ENCODE peak calls at places on chromosomes 7 and 10, in ten cellular contexts. J, Y, A, X, F, N, B, C, S and H are unnamed samples. For H3K4me1, the result is how much of the 10 kb centered on the place peaks cover.

GRCh38 chr10:82768040-82768439 is 893.0 kb downstream of the NRG3 start:
- DNase-seq in N (no peak), B (no peak), X (no peak), C (no peak), F (no peak), A (no peak), Y (no peak), J (no peak), S (no peak), H (no peak)

GRCh38 chr10:71647526-71648354 is 71.8 kb downstream of the C10orf105 start:
- DNase-seq in C (no peak), X (no peak), A (peak), B (peak), S (no peak), Y (peak), N (no peak), F (no peak), J (peak), H (no peak)

GRCh38 chr10:95395947-95396449 is 105.2 kb upstream of the PDLIM1 start:
- DNase-seq in J (no peak), B (no peak), Y (no peak), N (no peak), S (peak), A (no peak), X (peak), F (peak), C (no peak), H (no peak)

GRCh38 chr10:12432402-12433189 is 83.2 kb downstream of the CAMK1D start:
- DNase-seq in F (no peak), Y (no peak), S (no peak), C (no peak), N (no peak), X (no peak), J (no peak), B (no peak), A (no peak), H (no peak)

GRCh38 chr10:5042922-5043321 is 39.3 kb upstream of the AKR1C2 start:
- DNase-seq in X (no peak), A (no peak), C (no peak), Y (no peak), S (no peak), N (no peak), F (no peak), J (no peak), B (no peak), H (no peak)

GRCh38 chr10:117719558-117719957 is 177.0 kb downstream of the EMX2 start:
- DNase-seq in X (no peak), A (no peak), N (no peak), Y (no peak), S (no peak), F (no peak), B (no peak), C (no peak), J (no peak), H (no peak)

GRCh38 chr7:137546671-137547070 is 203.1 kb upstream of the PTN start:
- DNase-seq in X (no peak), F (no peak), B (no peak), Y (no peak), A (no peak), C (no peak), N (no peak), J (no peak), S (no peak), H (no peak)

GRCh38 chr7:64636386-64636785 is 29.5 kb upstream of the ZNF107 start:
- DNase-seq in J (no peak), X (no peak), A (no peak), N (peak), B (no peak), C (no peak), F (no peak), Y (peak), S (no peak), H (no peak)

GRCh38 chr10:77566228-77566627 is 71.4 kb downstream of the KCNMA1 start:
- DNase-seq in A (no peak), S (no peak), B (no peak), C (no peak), X (no peak), Y (no peak), J (no peak), N (no peak), F (peak), H (no peak)

GRCh38 chr10:86411281-86411841 is 44.8 kb upstream of the GRID1 start:
- DNase-seq in X (no peak), J (peak), A (no peak), S (peak), N (peak), Y (no peak), F (no peak), B (no peak), C (peak), H (peak)

GRCh38 chr10:20257422-20257821 is 441.2 kb downstream of the PLXDC2 start:
- DNase-seq in B (no peak), A (no peak), S (no peak), N (no peak), Y (peak), C (no peak), J (no peak), F (no peak), X (no peak), H (no peak)

GRCh38 chr7:72321637-72322036 is 90.5 kb downstream of the CALN1 start:
- DNase-seq in J (no peak), A (no peak), S (no peak), N (no peak), C (no peak), B (no peak), F (no peak), Y (no peak), X (no peak), H (no peak)

GRCh38 chr7:155763721-155764431 is 48.4 kb downstream of the SHH start:
- DNase-seq in X (peak), A (no peak), S (peak), N (peak), C (peak), B (no peak), Y (no peak), J (no peak), F (no peak), H (peak)

GRCh38 chr10:78162867-78163266 is 129.2 kb downstream of the RPS24 start:
- DNase-seq in S (no peak), B (no peak), C (no peak), X (no peak), A (no peak), J (no peak), N (no peak), F (no peak), Y (no peak), H (no peak)

GRCh38 chr10:94358480-94358879 is 4.3 kb downstream of the NOC3L start:
- DNase-seq in C (no peak), X (no peak), N (no peak), F (no peak), Y (no peak), A (no peak), J (no peak), S (no peak), B (no peak), H (no peak)

GRCh38 chr10:43318456-43318855 is 51.6 kb upstream of the RASGEF1A start:
- DNase-seq in B (no peak), C (no peak), S (no peak), F (no peak), X (no peak), A (no peak), N (no peak), Y (no peak), J (no peak), H (no peak)

GRCh38 chr10:95756061-95756751 is at the start of gene ENTPD1:
- DNase-seq in N (no peak), Y (peak), B (no peak), A (peak), C (no peak), F (no peak), S (peak), J (no peak), X (peak), H (peak)

GRCh38 chr10:5034588-5034987 is 30.9 kb upstream of the AKR1C2 start:
- DNase-seq in X (no peak), F (no peak), N (no peak), Y (no peak), A (no peak), B (no peak), J (no peak), C (no peak), S (no peak), H (no peak)

GRCh38 chr7:28217161-28217560 is 36.6 kb upstream of the JAZF1 start:
- DNase-seq in N (no peak), B (no peak), X (no peak), C (no peak), S (no peak), J (no peak), Y (no peak), F (no peak), A (no peak), H (no peak)

GRCh38 chr10:87771871-87772500 is 46.0 kb downstream of the ATAD1 start:
- DNase-seq in B (peak), F (no peak), Y (peak), X (no peak), A (no peak), J (no peak), S (no peak), N (no peak), C (peak), H (no peak)

GRCh38 chr7:157670490-157671357 is 333.9 kb downstream of the DNAJB6 start:
- DNase-seq in S (no peak), A (peak), B (no peak), N (no peak), X (peak), C (no peak), J (no peak), Y (no peak), F (no peak), H (no peak)

GRCh38 chr10:29949411-29950011 is 109.9 kb downstream of the JCAD start:
- DNase-seq in J (no peak), C (no peak), A (no peak), N (no peak), Y (no peak), F (no peak), S (no peak), X (no peak), B (no peak), H (no peak)

GRCh38 chr7:80622531-80622930 is 15.9 kb upstream of the CD36 start:
- DNase-seq in N (no peak), X (no peak), C (no peak), F (no peak), S (no peak), A (no peak), B (no peak), Y (no peak), J (no peak), H (no peak)

GRCh38 chr7:134182078-134182477 is 54.9 kb downstream of the LRGUK start:
- DNase-seq in B (no peak), J (no peak), Y (no peak), X (no peak), C (no peak), S (no peak), A (no peak), F (no peak), N (no peak), H (no peak)

GRCh38 chr10:71307469-71308085 is 11.5 kb upstream of the SLC29A3 start:
- DNase-seq in B (no peak), C (peak), S (no peak), X (peak), N (no peak), F (no peak), J (no peak), Y (no peak), A (no peak), H (no peak)

GRCh38 chr10:60883187-60883586 is 60.8 kb downstream of the RHOBTB1 start:
- DNase-seq in J (no peak), F (no peak), X (no peak), S (peak), A (no peak), B (peak), C (peak), N (no peak), Y (peak), H (no peak)

GRCh38 chr7:98115746-98116525 is 9.3 kb downstream of the LMTK2 start:
- DNase-seq in X (no peak), S (no peak), B (no peak), F (no peak), Y (no peak), J (no peak), N (no peak), A (no peak), C (no peak), H (no peak)

GRCh38 chr10:87659571-87660483 is at the start of gene PAPSS2:
- DNase-seq in X (peak), B (peak), J (peak), N (peak), A (peak), C (peak), F (peak), Y (peak), S (peak), H (no peak)

GRCh38 chr7:157436763-157437480 is 100.1 kb downstream of the DNAJB6 start:
- DNase-seq in C (no peak), F (peak), A (no peak), J (no peak), X (peak), Y (no peak), S (no peak), B (no peak), N (no peak), H (peak)

GRCh38 chr7:158995514-158995913 is 139.2 kb downstream of the DYNC2I1 start:
- DNase-seq in X (peak), B (no peak), S (no peak), J (no peak), Y (no peak), C (no peak), F (no peak), N (no peak), A (no peak), H (no peak)

GRCh38 chr10:51950371-51950995 is 251.1 kb upstream of the CSTF2T start:
- DNase-seq in N (no peak), F (peak), C (no peak), B (no peak), S (no peak), Y (no peak), A (no peak), J (peak), X (peak), H (no peak)

GRCh38 chr7:45649560-45650346 is 75.6 kb downstream of the ADCY1 start:
- DNase-seq in J (no peak), Y (no peak), B (no peak), X (no peak), S (peak), N (no peak), F (no peak), C (no peak), A (no peak), H (peak)

GRCh38 chr7:20220293-20220755 is 3.1 kb upstream of the MACC1 start:
- DNase-seq in S (no peak), Y (no peak), B (no peak), A (no peak), C (no peak), N (no peak), J (no peak), F (no peak), X (no peak), H (no peak)
- H3K4me1 ChIP-seq in S (under half), Y (under half), B (under half), A (under half), C (under half), N (under half), J (under half), F (under half), X (under half), H (under half)

GRCh38 chr7:129875160-129875559 is 77.6 kb downstream of the UBE2H start:
- DNase-seq in N (no peak), B (no peak), F (no peak), S (no peak), C (no peak), A (no peak), X (no peak), Y (no peak), J (no peak), H (no peak)
- H3K27ac ChIP-seq in N (no peak), B (no peak), F (peak), S (peak), C (no peak), A (no peak), X (no peak), Y (no peak), J (peak), H (no peak)

GRCh38 chr7:36439624-36440023 is 50.0 kb downstream of the ANLN start:
- DNase-seq in A (no peak), B (no peak), N (no peak), X (no peak), Y (no peak), S (no peak), F (no peak), J (no peak), C (no peak), H (no peak)

GRCh38 chr7:36438211-36438610 is 48.5 kb downstream of the ANLN start:
- DNase-seq in A (no peak), Y (no peak), S (no peak), X (no peak), J (no peak), C (no peak), N (no peak), B (no peak), F (no peak), H (no peak)

GRCh38 chr7:36441344-36442022 is 51.8 kb downstream of the ANLN start:
- DNase-seq in A (peak), C (no peak), J (no peak), Y (peak), X (no peak), S (no peak), N (no peak), B (no peak), F (no peak), H (no peak)

DNA sequence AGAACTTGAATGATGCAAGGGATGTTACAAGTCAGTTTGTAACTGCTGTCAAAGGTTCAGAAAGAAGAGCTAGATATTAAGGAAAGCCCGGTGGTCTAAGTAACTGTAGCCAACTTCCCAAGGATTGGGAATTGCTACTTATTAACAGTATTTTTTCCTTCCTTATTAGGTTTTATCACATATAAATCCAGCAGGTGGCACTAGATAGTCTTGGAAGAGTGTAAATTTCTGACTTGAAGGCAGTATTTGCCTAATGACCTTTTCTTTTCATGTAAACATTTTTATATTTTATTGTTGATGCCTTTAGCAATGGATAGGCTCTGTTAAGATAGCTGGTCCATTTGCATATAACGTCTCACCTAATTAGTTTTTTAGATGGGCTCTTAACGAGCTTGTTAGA is 51.2 kb downstream of the ANLN start:
- DNase-seq in C (peak), J (no peak), S (no peak), B (peak), F (no peak), X (no peak), A (no peak), N (no peak), Y (peak), H (no peak)
- TF ChIP-seq CTCF in C (peak), J (no peak), S (peak), B (peak), F (peak), X (peak), A (peak), N (no peak), Y (no peak), H (peak)

GRCh38 chr7:117673839-117674238 is 194.0 kb downstream of the CFTR start:
- DNase-seq in A (no peak), F (no peak), C (peak), Y (no peak), S (no peak), B (peak), X (no peak), N (no peak), J (no peak), H (no peak)
- H3K4me1 ChIP-seq in A (under half), F (under half), C (under half), Y (under half), S (under half), B (under half), X (under half), N (under half), J (under half), H (under half)

DNA sequence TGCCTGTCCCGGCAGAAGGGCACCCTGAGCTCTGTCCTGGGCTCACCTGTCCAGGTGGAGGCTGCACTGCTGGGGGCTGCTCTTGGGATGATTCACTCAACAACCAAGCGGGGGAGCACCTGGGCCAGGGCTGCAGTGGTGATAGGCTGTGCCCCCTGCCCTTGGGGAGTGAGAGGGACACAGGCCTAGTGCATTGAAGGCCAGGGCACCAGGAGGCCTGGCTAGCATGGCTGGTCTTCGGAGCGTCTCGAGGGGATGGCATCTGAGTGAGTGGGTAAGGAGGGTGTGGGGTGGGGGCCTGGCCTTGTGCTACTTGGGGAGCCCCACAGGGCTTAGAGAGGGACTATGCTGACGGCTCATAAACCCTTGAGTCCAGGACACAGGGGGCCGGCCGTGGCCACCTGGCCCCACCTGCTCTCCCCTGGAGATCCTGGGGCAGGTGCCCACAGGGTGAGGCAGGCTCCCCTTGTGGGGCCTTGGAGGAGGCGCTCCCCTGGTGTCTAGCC is 3.1 kb downstream of the PWWP2B start:
- DNase-seq in S (no peak), F (peak), X (peak), J (no peak), Y (no peak), A (no peak), N (no peak), C (no peak), B (no peak), H (no peak)
- H3K27ac ChIP-seq in S (peak), F (peak), X (peak), J (peak), Y (no peak), A (no peak), N (no peak), C (no peak), B (no peak), H (peak)

DNA sequence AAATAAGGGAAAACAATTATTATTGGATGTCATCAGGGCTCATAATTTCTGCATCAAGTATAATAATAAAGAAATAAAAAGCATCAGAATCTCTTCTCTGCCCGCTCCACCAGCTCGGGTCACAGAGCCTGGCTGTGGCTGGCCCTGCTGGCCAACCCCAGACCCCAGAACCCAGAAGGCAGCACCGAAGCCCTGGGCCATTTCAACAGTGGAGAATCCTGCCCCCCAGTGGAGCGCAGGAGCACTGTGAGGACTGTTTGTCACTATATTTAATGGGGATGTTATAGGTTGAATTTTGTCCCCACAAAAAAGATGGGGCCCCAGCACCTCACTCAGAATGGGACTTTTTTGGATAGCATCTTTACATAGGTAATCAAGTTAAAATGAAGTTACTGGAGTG is 27.3 kb downstream of the DENND11 start:
- DNase-seq in C (no peak), B (no peak), Y (peak), A (peak), X (no peak), N (no peak), J (no peak), S (no peak), F (no peak), H (no peak)
- TF ChIP-seq CTCF in C (peak), B (peak), Y (peak), A (peak), X (peak), N (peak), J (no peak), S (peak), F (peak), H (peak)

DNA sequence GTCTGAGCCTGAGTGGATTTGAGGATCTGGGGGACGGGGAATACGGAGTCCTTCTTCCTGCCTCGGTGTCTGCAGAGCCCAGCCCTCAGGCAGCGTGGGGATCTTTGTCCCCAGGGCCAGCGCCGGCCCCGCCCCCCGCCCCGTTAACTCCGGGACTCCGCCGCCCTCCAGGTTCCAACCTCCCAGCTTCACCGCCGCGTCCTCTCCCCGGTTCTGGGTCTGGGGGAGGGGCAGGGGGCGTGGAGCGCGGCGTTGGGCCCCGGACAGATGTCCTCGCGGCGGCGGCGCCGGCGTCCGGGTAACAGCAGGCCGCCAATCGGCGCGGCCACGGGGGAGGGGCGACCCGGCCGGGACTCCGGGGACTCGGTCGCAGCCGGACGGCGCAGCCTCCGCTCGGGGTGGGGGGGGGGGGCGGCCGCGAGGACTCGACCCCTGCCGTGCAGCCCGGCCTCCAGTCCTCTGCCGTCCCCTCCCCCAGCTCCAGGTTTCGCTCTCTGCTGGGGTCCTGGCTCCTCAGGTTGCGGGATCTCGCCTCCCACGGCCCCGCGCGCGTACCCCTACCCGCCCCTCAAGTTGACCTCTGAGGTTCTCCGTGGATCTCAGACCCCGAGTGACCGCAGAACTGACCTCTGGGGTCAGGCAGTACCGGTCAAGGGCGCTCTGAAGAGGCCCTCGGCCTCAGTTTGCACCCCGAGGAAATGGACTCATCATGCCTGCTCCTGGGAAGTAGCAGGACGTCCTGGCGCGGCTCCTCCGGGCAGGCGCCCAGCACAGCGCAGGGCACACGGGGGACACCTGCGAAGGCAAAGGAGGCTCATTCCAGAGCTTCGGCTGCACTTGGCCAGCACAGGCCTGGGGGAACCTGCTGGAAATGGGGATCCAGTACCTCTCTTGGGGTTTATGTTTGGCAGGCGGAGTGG is 2.3 kb upstream of the ELFN1 start:
- DNase-seq in Y (peak), J (no peak), A (peak), X (peak), N (no peak), C (peak), B (no peak), S (no peak), F (peak), H (peak)
- H3K4me1 ChIP-seq in Y (under half), J (under half), A (under half), X (under half), N (under half), C (under half), B (under half), S (under half), F (under half), H (under half)

GRCh38 chr7:91880016-91880412 is 488 bp downstream of the MTERF1 start:
- DNase-seq in S (no peak), J (no peak), B (no peak), F (no peak), A (no peak), Y (peak), C (peak), X (no peak), N (no peak), H (no peak)
- H3K27ac ChIP-seq in S (peak), J (peak), B (peak), F (no peak), A (no peak), Y (no peak), C (peak), X (no peak), N (peak), H (no peak)